ENCODE peak calls at places on chromosomes 11 and 22, in four cellular contexts. E is GM23338, Q is HCT116, U is H1. B is an unnamed sample.

GRCh38 chr22:28930357-28931007 is 47.1 kb downstream of the ZNRF3 start:
- DNase-seq in E (no peak), Q (no peak), U (no peak), B (peak)

GRCh38 chr11:72587696-72588095 is 86.5 kb downstream of the PDE2A start:
- DNase-seq in E (no peak), Q (no peak), U (no peak), B (no peak)

GRCh38 chr11:128361451-128362020 is 225.8 kb downstream of the ETS1 start:
- DNase-seq in E (no peak), Q (no peak), U (no peak), B (peak)

GRCh38 chr22:19848298-19849224 is 6.1 kb downstream of the GNB1L start:
- DNase-seq in E (no peak), Q (peak), U (no peak), B (peak)

GRCh38 chr11:44333271-44334218 is 23.6 kb upstream of the ALX4 start:
- DNase-seq in E (no peak), Q (peak), U (no peak), B (no peak)

GRCh38 chr22:36419912-36420882 is 32.4 kb upstream of the MYH9 start:
- DNase-seq in E (no peak), Q (no peak), U (no peak), B (no peak)

GRCh38 chr11:3947084-3947483 is 91.6 kb downstream of the STIM1 start:
- DNase-seq in E (no peak), Q (no peak), U (no peak), B (peak)

GRCh38 chr11:64865286-64866172 is 12.9 kb downstream of the EHD1 start:
- DNase-seq in E (no peak), Q (no peak), U (no peak), B (no peak)

GRCh38 chr22:22884888-22885840 is 2.5 kb upstream of the IGLL5 start:
- DNase-seq in E (no peak), Q (no peak), U (no peak), B (no peak)

GRCh38 chr22:37676691-37677627 is 1.5 kb downstream of the LGALS1 start:
- DNase-seq in E (peak), Q (peak), U (peak), B (peak)

GRCh38 chr11:62922189-62922589 is 1.0 kb upstream of the CHRM1 start:
- DNase-seq in E (no peak), Q (no peak), U (no peak), B (no peak)

GRCh38 chr11:32426819-32427615 is 8.3 kb downstream of the WT1 start:
- DNase-seq in E (peak), Q (no peak), U (peak), B (no peak)

GRCh38 chr11:14443642-14444041 is 56.0 kb downstream of the COPB1 start:
- DNase-seq in E (no peak), Q (no peak), U (no peak), B (no peak)

GRCh38 chr11:76756341-76756771 is 26.8 kb upstream of the TSKU start:
- DNase-seq in E (no peak), Q (no peak), U (no peak), B (no peak)

GRCh38 chr11:34223021-34223813 is 117.8 kb downstream of the NAT10 start:
- DNase-seq in E (no peak), Q (no peak), U (no peak), B (no peak)

GRCh38 chr22:50016988-50017700 is 4.6 kb upstream of the IL17REL start:
- DNase-seq in E (no peak), Q (no peak), U (no peak), B (no peak)

GRCh38 chr11:98090861-98091575 is 929.7 kb upstream of the CNTN5 start:
- DNase-seq in E (no peak), Q (no peak), U (no peak), B (no peak)

GRCh38 chr22:49617866-49618688 is 209.6 kb downstream of the BRD1 start:
- DNase-seq in E (no peak), Q (no peak), U (no peak), B (no peak)

GRCh38 chr22:48663297-48663696 is 1164.4 kb downstream of the BRD1 start:
- DNase-seq in E (peak), Q (peak), U (no peak), B (no peak)

GRCh38 chr11:8679006-8679405 is 3.5 kb downstream of the TRIM66 start:
- DNase-seq in E (no peak), Q (no peak), U (no peak), B (no peak)

GRCh38 chr11:78725200-78725599 is 150.5 kb upstream of the NARS2 start:
- DNase-seq in E (no peak), Q (no peak), U (no peak), B (no peak)

GRCh38 chr11:27912916-27913315 is 195.0 kb downstream of the KIF18A start:
- DNase-seq in E (no peak), Q (no peak), U (no peak), B (no peak)

GRCh38 chr11:44446341-44446712 is 119.1 kb upstream of the CD82 start:
- DNase-seq in E (no peak), Q (no peak), U (no peak), B (no peak)

GRCh38 chr11:695606-696381 is at the start of gene TMEM80:
- DNase-seq in E (peak), Q (peak), U (peak), B (peak)

GRCh38 chr22:49801391-49802060 is 26.1 kb downstream of the BRD1 start:
- DNase-seq in E (no peak), Q (no peak), U (no peak), B (no peak)

GRCh38 chr11:113014262-113014661 is 53.0 kb downstream of the NCAM1 start:
- DNase-seq in E (no peak), Q (no peak), U (no peak), B (no peak)

GRCh38 chr22:22770280-22770871 is 117.2 kb upstream of the IGLL5 start:
- DNase-seq in E (peak), Q (no peak), U (peak), B (peak)

GRCh38 chr11:134637091-134638015 is 225.3 kb upstream of the B3GAT1 start:
- DNase-seq in E (no peak), Q (no peak), U (no peak), B (no peak)

GRCh38 chr22:23815781-23816551 is 22.8 kb downstream of the DERL3 start:
- DNase-seq in E (no peak), Q (no peak), U (no peak), B (no peak)

GRCh38 chr22:37173709-37174108 is 14.3 kb downstream of the C1QTNF6 start:
- DNase-seq in E (no peak), Q (no peak), U (no peak), B (no peak)

GRCh38 chr22:20606041-20606783 is 98.8 kb downstream of the MED15 start:
- DNase-seq in E (peak), Q (peak), U (peak), B (peak)

GRCh38 chr11:107928767-107929507 is 689 bp downstream of the RAB39A start:
- DNase-seq in E (peak), Q (no peak), U (peak), B (no peak)

GRCh38 chr11:130407978-130408377 is 20.4 kb downstream of the ADAMTS8 start:
- DNase-seq in E (no peak), Q (peak), U (no peak), B (no peak)

GRCh38 chr11:77270921-77271320 is 30.6 kb downstream of the GDPD4 start:
- DNase-seq in E (no peak), Q (no peak), U (no peak), B (no peak)

GRCh38 chr11:66632952-66633351 is 5.6 kb upstream of the RBM4 start:
- DNase-seq in E (no peak), Q (no peak), U (no peak), B (no peak)

GRCh38 chr22:42721045-42721434 is 370 bp upstream of the A4GALT start:
- DNase-seq in E (peak), Q (no peak), U (no peak), B (no peak)

GRCh38 chr22:28430656-28431055 is 249.0 kb downstream of the TTC28 start:
- DNase-seq in E (no peak), Q (no peak), U (no peak), B (no peak)

GRCh38 chr11:61429691-61430582 is at the start of the genes CPSF7 and SDHAF2:
- DNase-seq in E (peak), Q (peak), U (peak), B (peak)
- TF ChIP-seq CTCF in E (no peak), Q (no peak), U (no peak), B (no peak)

GRCh38 chr22:44755000-44755399 is 2.6 kb downstream of the ARHGAP8 start:
- DNase-seq in E (no peak), Q (no peak), U (no peak), B (no peak)

GRCh38 chr22:44755418-44755817 is 3.0 kb downstream of the ARHGAP8 start:
- DNase-seq in E (no peak), Q (no peak), U (no peak), B (no peak)

GRCh38 chr22:44755956-44756361 is 3.6 kb downstream of the ARHGAP8 start:
- DNase-seq in E (peak), Q (peak), U (no peak), B (no peak)

GRCh38 chr22:44752285-44753188 is at the start of gene ARHGAP8:
- DNase-seq in E (peak), Q (no peak), U (peak), B (no peak)

DNA sequence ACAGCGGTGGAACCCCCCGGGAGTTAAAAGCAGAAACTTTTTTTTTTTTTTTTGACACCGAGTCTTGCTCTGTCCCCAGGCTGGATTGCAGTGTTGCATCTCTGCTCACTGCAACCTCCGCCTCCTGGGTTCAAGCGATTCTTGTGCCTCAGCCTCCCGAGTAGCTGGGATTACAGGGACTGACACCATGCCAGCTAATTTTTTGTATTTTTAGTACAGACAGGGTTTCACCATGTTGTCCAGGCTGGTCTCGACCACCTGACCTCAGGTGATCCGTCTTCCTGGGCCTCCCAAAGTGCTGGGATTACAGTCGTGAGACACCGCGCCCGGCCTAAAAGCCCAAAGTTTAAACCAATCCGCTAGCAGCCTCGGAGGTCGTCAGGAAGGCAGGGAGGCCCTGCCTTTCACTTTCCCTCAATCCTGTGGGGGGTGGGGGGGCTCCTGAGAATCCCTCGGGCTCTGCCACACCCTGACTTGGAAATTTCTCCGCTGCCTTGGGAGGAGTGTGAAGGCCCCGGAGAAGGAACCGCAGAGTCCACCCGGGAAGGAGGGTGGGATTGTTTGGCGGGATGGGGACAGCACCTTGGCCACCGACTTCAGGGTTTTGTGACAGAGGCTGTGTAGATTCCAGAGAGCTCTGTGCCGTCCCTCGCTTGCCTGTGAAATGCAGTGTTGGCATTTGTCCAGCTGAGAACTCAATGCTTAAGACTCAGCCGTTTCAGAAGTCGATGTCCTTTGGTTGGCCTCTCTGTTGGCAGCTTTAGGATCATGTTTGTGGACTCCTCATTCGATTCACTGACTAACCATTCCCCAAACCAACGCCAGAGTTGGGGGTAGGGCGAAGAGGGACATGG is 1.0 kb downstream of the ARHGAP8 start:
- DNase-seq in E (peak), Q (no peak), U (no peak), B (no peak)
- TF ChIP-seq EZH2 in E (no peak), Q (no peak), U (no peak), B (no peak)

GRCh38 chr11:75261474-75261847 is 20.9 kb downstream of the TPBGL start:
- DNase-seq in E (no peak), Q (no peak), U (no peak), B (no peak)

GRCh38 chr11:75260396-75260795 is 19.8 kb downstream of the TPBGL start:
- DNase-seq in E (no peak), Q (no peak), U (no peak), B (no peak)

GRCh38 chr11:75261902-75262361 is 21.4 kb downstream of the TPBGL start:
- DNase-seq in E (no peak), Q (no peak), U (no peak), B (no peak)

GRCh38 chr11:75262436-75262835 is 21.9 kb downstream of the TPBGL start:
- DNase-seq in E (no peak), Q (no peak), U (no peak), B (no peak)

DNA sequence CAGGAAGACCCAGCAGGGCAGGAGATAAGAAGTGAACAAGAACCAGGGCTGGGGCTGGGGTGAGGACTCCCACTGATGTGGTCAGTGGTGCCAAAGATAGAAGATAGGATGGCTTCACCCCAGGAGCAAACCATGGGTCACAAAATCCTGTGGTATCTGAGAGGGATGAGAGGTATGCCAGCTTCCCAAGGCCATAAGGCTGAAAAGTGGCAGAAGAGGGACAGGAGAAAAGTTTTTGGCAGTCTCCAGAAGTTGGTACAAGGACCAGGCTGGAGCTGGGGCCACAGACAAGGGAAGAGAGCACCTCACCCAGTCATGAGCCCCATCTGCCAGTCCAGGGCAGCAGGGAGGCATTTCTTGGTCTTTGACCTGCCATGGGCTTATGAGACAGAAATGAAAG is 19.1 kb downstream of the TPBGL start:
- DNase-seq in E (no peak), Q (no peak), U (no peak), B (peak)
- TF ChIP-seq POLR2AphosphoS5 in E (no peak), Q (no peak), U (no peak), B (no peak)

DNA sequence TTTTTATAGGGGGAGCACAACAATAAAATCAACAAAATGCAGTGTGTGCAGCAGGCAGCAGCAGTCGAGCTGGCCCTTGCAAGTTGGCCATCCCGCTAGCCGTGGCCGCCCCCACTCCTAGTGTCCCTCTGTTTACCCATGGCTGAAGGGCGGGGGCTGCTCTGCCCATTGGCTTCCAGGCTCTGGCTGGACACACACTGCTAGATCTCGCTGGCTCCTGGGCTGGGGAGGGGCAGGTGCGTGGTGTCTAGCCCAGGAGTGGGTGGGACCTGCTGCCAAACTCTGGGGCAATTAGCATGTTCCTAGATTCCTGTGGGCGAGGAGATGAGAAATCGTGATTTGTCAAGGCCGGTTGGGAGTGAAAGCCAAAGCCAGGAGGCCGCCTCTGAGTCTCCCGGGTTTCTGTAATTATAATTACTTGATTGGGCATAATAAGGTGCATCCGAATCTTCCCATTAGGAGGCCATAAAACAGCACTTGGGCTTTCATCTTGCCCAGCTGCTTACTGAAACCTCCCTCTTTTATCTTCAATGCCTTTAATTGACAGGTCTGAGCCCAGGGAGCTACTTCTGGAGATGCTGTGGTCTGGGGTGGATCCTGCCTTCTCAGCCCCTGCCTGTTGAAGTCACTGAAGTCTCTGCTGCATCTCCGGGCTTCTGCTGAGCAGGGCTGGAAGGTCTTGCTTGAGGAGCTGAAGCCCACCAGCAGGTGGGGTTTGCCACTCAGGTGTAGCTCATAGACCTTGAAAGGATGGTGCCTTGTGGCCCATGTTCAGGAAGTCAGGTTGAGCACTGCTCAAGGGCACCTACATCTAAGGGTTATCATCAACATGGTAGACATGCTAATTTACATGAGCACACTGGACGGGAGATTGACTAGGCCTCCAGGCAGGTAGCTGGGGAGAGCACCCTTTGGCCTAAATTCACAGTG is 44.5 kb upstream of the DKK3 start:
- DNase-seq in E (peak), Q (no peak), U (no peak), B (no peak)
- TF ChIP-seq CTCF in E (peak), Q (peak), U (peak), B (peak)

GRCh38 chr11:120239713-120240640 is at the start of gene POU2F3:
- DNase-seq in E (peak), Q (no peak), U (peak), B (no peak)
- TF ChIP-seq EZH2 in E (no peak), Q (no peak), U (peak), B (peak)

B was measured in endothelial cell of umbilical vein.